ENCODE peak calls at places on chromosomes 4 and X, in seven cellular contexts. One of them, this sample, is unnamed.

GRCh38 chr4:16532240-16532990 is 306.1 kb upstream of the TAPT1 start:
- DNase-seq in endodermal cell: no peak
- DNase-seq in dorsolateral prefrontal cortex: no peak
- DNase-seq in coronary artery: no peak
- DNase-seq in mammary epithelial cell: peak
- DNase-seq in esophagus squamous epithelium: no peak
- DNase-seq in stomach: no peak
- DNase-seq in this sample: no peak

GRCh38 chrX:2492536-2493218 is 8.1 kb downstream of the DHRSX start:
- DNase-seq in dorsolateral prefrontal cortex: no peak
- DNase-seq in coronary artery: no peak
- DNase-seq in mammary epithelial cell: no peak
- DNase-seq in endodermal cell: peak
- DNase-seq in esophagus squamous epithelium: no peak
- DNase-seq in stomach: no peak
- DNase-seq in this sample: peak

GRCh38 chrX:16560173-16560572 is 89.8 kb upstream of the S100G start:
- DNase-seq in endodermal cell: no peak
- DNase-seq in dorsolateral prefrontal cortex: no peak
- DNase-seq in esophagus squamous epithelium: no peak
- DNase-seq in coronary artery: no peak
- DNase-seq in stomach: no peak
- DNase-seq in mammary epithelial cell: no peak
- DNase-seq in this sample: no peak

GRCh38 chr4:24965627-24966026 is 52.8 kb upstream of the CCDC149 start:
- DNase-seq in coronary artery: no peak
- DNase-seq in dorsolateral prefrontal cortex: no peak
- DNase-seq in esophagus squamous epithelium: no peak
- DNase-seq in mammary epithelial cell: no peak
- DNase-seq in stomach: no peak
- DNase-seq in endodermal cell: peak
- DNase-seq in this sample: peak

GRCh38 chr4:140740906-140741670 is 15.1 kb downstream of the TBC1D9 start:
- DNase-seq in endodermal cell: no peak
- DNase-seq in dorsolateral prefrontal cortex: no peak
- DNase-seq in esophagus squamous epithelium: no peak
- DNase-seq in coronary artery: no peak
- DNase-seq in mammary epithelial cell: no peak
- DNase-seq in stomach: no peak
- DNase-seq in this sample: no peak

GRCh38 chr4:27916432-27917184 is 1056.0 kb downstream of the STIM2 start:
- DNase-seq in coronary artery: no peak
- DNase-seq in mammary epithelial cell: no peak
- DNase-seq in stomach: no peak
- DNase-seq in esophagus squamous epithelium: no peak
- DNase-seq in dorsolateral prefrontal cortex: no peak
- DNase-seq in endodermal cell: no peak
- DNase-seq in this sample: no peak

GRCh38 chr4:112118742-112119357 is 26.4 kb upstream of the FAM241A start:
- DNase-seq in endodermal cell: no peak
- DNase-seq in dorsolateral prefrontal cortex: no peak
- DNase-seq in esophagus squamous epithelium: no peak
- DNase-seq in stomach: no peak
- DNase-seq in coronary artery: no peak
- DNase-seq in mammary epithelial cell: no peak
- DNase-seq in this sample: no peak

GRCh38 chr4:110119347-110119746 is 79.1 kb downstream of the ELOVL6 start:
- DNase-seq in esophagus squamous epithelium: no peak
- DNase-seq in mammary epithelial cell: peak
- DNase-seq in stomach: peak
- DNase-seq in endodermal cell: no peak
- DNase-seq in coronary artery: no peak
- DNase-seq in dorsolateral prefrontal cortex: no peak
- DNase-seq in this sample: no peak

GRCh38 chrX:18758166-18758932 is 50.9 kb downstream of the PPEF1 start:
- DNase-seq in mammary epithelial cell: no peak
- DNase-seq in dorsolateral prefrontal cortex: no peak
- DNase-seq in esophagus squamous epithelium: no peak
- DNase-seq in coronary artery: no peak
- DNase-seq in endodermal cell: peak
- DNase-seq in stomach: no peak
- DNase-seq in this sample: no peak

GRCh38 chr4:187017156-187017555 is 293.5 kb upstream of the FAT1 start:
- DNase-seq in esophagus squamous epithelium: no peak
- DNase-seq in stomach: no peak
- DNase-seq in endodermal cell: no peak
- DNase-seq in coronary artery: no peak
- DNase-seq in mammary epithelial cell: no peak
- DNase-seq in dorsolateral prefrontal cortex: no peak
- DNase-seq in this sample: no peak

GRCh38 chr4:39353478-39354177 is 12.5 kb downstream of the RFC1 start:
- DNase-seq in esophagus squamous epithelium: no peak
- DNase-seq in dorsolateral prefrontal cortex: no peak
- DNase-seq in endodermal cell: no peak
- DNase-seq in coronary artery: no peak
- DNase-seq in mammary epithelial cell: peak
- DNase-seq in stomach: no peak
- DNase-seq in this sample: no peak

GRCh38 chrX:132426695-132427281 is 62.0 kb downstream of the MBNL3 start:
- DNase-seq in stomach: no peak
- DNase-seq in endodermal cell: no peak
- DNase-seq in esophagus squamous epithelium: no peak
- DNase-seq in coronary artery: no peak
- DNase-seq in mammary epithelial cell: peak
- DNase-seq in dorsolateral prefrontal cortex: no peak
- DNase-seq in this sample: no peak

GRCh38 chrX:119606508-119607389 is 525 bp upstream of the NKRF start:
- DNase-seq in esophagus squamous epithelium: no peak
- DNase-seq in coronary artery: no peak
- DNase-seq in endodermal cell: no peak
- DNase-seq in stomach: no peak
- DNase-seq in dorsolateral prefrontal cortex: no peak
- DNase-seq in mammary epithelial cell: no peak
- DNase-seq in this sample: no peak

GRCh38 chrX:37677765-37678164 is 7.8 kb upstream of the XK start:
- DNase-seq in esophagus squamous epithelium: no peak
- DNase-seq in endodermal cell: no peak
- DNase-seq in stomach: no peak
- DNase-seq in dorsolateral prefrontal cortex: no peak
- DNase-seq in coronary artery: no peak
- DNase-seq in mammary epithelial cell: no peak
- DNase-seq in this sample: no peak

GRCh38 chrX:86379209-86379608 is 231.0 kb downstream of the DACH2 start:
- DNase-seq in mammary epithelial cell: no peak
- DNase-seq in coronary artery: no peak
- DNase-seq in endodermal cell: no peak
- DNase-seq in dorsolateral prefrontal cortex: no peak
- DNase-seq in esophagus squamous epithelium: no peak
- DNase-seq in stomach: no peak
- DNase-seq in this sample: no peak

GRCh38 chr4:59945277-59945676 is 1254.8 kb upstream of the ADGRL3 start:
- DNase-seq in dorsolateral prefrontal cortex: no peak
- DNase-seq in endodermal cell: no peak
- DNase-seq in mammary epithelial cell: no peak
- DNase-seq in esophagus squamous epithelium: no peak
- DNase-seq in coronary artery: no peak
- DNase-seq in stomach: no peak
- DNase-seq in this sample: no peak

GRCh38 chrX:141468940-141469339 is 115.6 kb downstream of the SPANXA1 start:
- DNase-seq in coronary artery: no peak
- DNase-seq in endodermal cell: no peak
- DNase-seq in dorsolateral prefrontal cortex: no peak
- DNase-seq in esophagus squamous epithelium: no peak
- DNase-seq in stomach: no peak
- DNase-seq in mammary epithelial cell: peak
- DNase-seq in this sample: no peak

GRCh38 chr4:3805026-3805425 is 38.8 kb downstream of the ADRA2C start:
- DNase-seq in mammary epithelial cell: no peak
- DNase-seq in stomach: no peak
- DNase-seq in endodermal cell: peak
- DNase-seq in coronary artery: no peak
- DNase-seq in dorsolateral prefrontal cortex: no peak
- DNase-seq in esophagus squamous epithelium: no peak
- DNase-seq in this sample: no peak

GRCh38 chr4:54842226-54843055 is 184.7 kb downstream of the KIT start:
- DNase-seq in dorsolateral prefrontal cortex: no peak
- DNase-seq in coronary artery: no peak
- DNase-seq in endodermal cell: no peak
- DNase-seq in esophagus squamous epithelium: no peak
- DNase-seq in stomach: no peak
- DNase-seq in mammary epithelial cell: no peak
- DNase-seq in this sample: no peak

GRCh38 chr4:54840992-54841768 is 183.4 kb downstream of the KIT start:
- DNase-seq in mammary epithelial cell: no peak
- DNase-seq in stomach: peak
- DNase-seq in coronary artery: no peak
- DNase-seq in esophagus squamous epithelium: no peak
- DNase-seq in endodermal cell: no peak
- DNase-seq in dorsolateral prefrontal cortex: peak
- DNase-seq in this sample: no peak

GRCh38 chr4:54843106-54843505 is 185.3 kb downstream of the KIT start:
- DNase-seq in dorsolateral prefrontal cortex: no peak
- DNase-seq in mammary epithelial cell: no peak
- DNase-seq in coronary artery: no peak
- DNase-seq in esophagus squamous epithelium: no peak
- DNase-seq in stomach: no peak
- DNase-seq in endodermal cell: no peak
- DNase-seq in this sample: no peak

GRCh38 chr4:54844911-54845310 is 187.2 kb downstream of the KIT start:
- DNase-seq in esophagus squamous epithelium: no peak
- DNase-seq in coronary artery: no peak
- DNase-seq in dorsolateral prefrontal cortex: no peak
- DNase-seq in stomach: no peak
- DNase-seq in mammary epithelial cell: no peak
- DNase-seq in endodermal cell: no peak
- DNase-seq in this sample: no peak

GRCh38 chr4:54843946-54844345 is 186.2 kb downstream of the KIT start:
- DNase-seq in mammary epithelial cell: no peak
- DNase-seq in endodermal cell: no peak
- DNase-seq in stomach: no peak
- DNase-seq in coronary artery: no peak
- DNase-seq in dorsolateral prefrontal cortex: no peak
- DNase-seq in esophagus squamous epithelium: no peak
- DNase-seq in this sample: no peak
- TF ChIP-seq CTCF in mammary epithelial cell: no peak
- TF ChIP-seq CTCF in endodermal cell: no peak
- TF ChIP-seq CTCF in stomach: no peak
- TF ChIP-seq CTCF in coronary artery: no peak
- TF ChIP-seq CTCF in dorsolateral prefrontal cortex: no peak
- TF ChIP-seq CTCF in esophagus squamous epithelium: no peak
- TF ChIP-seq CTCF in this sample: no peak

DNA sequence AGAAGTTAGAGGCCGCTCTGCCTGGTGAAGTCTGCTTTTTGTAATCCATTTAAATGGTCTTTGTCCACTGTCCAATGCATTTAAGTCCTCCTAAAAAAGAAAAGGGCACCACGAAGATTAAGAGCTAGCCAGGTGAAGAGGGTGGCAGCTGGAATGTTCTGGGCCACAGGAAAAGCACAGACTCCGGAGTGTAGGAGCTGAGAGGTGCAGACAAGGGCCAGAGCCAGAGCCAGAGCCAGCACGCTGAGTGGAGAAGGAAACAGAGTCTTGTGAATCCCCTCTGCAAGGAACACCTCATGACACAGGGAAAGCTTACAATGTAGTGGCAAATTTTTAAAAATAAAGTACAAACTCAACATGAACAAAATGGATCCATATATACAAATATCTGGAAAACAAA is 83.6 kb downstream of the TSPAN5 start:
- DNase-seq in stomach: no peak
- DNase-seq in coronary artery: no peak
- DNase-seq in endodermal cell: no peak
- DNase-seq in mammary epithelial cell: no peak
- DNase-seq in esophagus squamous epithelium: no peak
- DNase-seq in dorsolateral prefrontal cortex: no peak
- DNase-seq in this sample: peak
- H3K27ac ChIP-seq in stomach: no peak
- H3K27ac ChIP-seq in coronary artery: no peak
- H3K27ac ChIP-seq in endodermal cell: no peak
- H3K27ac ChIP-seq in mammary epithelial cell: no peak
- H3K27ac ChIP-seq in esophagus squamous epithelium: no peak
- H3K27ac ChIP-seq in dorsolateral prefrontal cortex: peak
- H3K27ac ChIP-seq in this sample: peak

GRCh38 chrX:45513042-45513441 is 312.4 kb upstream of the DIPK2B start:
- DNase-seq in coronary artery: no peak
- DNase-seq in endodermal cell: no peak
- DNase-seq in dorsolateral prefrontal cortex: no peak
- DNase-seq in stomach: no peak
- DNase-seq in esophagus squamous epithelium: no peak
- DNase-seq in mammary epithelial cell: no peak
- DNase-seq in this sample: no peak

GRCh38 chrX:45517090-45517973 is 316.7 kb upstream of the DIPK2B start:
- DNase-seq in mammary epithelial cell: peak
- DNase-seq in dorsolateral prefrontal cortex: no peak
- DNase-seq in endodermal cell: no peak
- DNase-seq in stomach: no peak
- DNase-seq in coronary artery: no peak
- DNase-seq in esophagus squamous epithelium: no peak
- DNase-seq in this sample: no peak

GRCh38 chrX:45518552-45518951 is 317.9 kb upstream of the DIPK2B start:
- DNase-seq in coronary artery: no peak
- DNase-seq in mammary epithelial cell: no peak
- DNase-seq in endodermal cell: no peak
- DNase-seq in stomach: no peak
- DNase-seq in dorsolateral prefrontal cortex: no peak
- DNase-seq in esophagus squamous epithelium: no peak
- DNase-seq in this sample: no peak

GRCh38 chrX:45515262-45516215 is 314.9 kb upstream of the DIPK2B start:
- DNase-seq in endodermal cell: peak
- DNase-seq in stomach: peak
- DNase-seq in dorsolateral prefrontal cortex: peak
- DNase-seq in mammary epithelial cell: peak
- DNase-seq in coronary artery: peak
- DNase-seq in esophagus squamous epithelium: no peak
- DNase-seq in this sample: peak
- TF ChIP-seq CTCF in endodermal cell: peak
- TF ChIP-seq CTCF in stomach: peak
- TF ChIP-seq CTCF in dorsolateral prefrontal cortex: peak
- TF ChIP-seq CTCF in mammary epithelial cell: peak
- TF ChIP-seq CTCF in coronary artery: no peak
- TF ChIP-seq CTCF in esophagus squamous epithelium: peak
- TF ChIP-seq CTCF in this sample: peak

DNA sequence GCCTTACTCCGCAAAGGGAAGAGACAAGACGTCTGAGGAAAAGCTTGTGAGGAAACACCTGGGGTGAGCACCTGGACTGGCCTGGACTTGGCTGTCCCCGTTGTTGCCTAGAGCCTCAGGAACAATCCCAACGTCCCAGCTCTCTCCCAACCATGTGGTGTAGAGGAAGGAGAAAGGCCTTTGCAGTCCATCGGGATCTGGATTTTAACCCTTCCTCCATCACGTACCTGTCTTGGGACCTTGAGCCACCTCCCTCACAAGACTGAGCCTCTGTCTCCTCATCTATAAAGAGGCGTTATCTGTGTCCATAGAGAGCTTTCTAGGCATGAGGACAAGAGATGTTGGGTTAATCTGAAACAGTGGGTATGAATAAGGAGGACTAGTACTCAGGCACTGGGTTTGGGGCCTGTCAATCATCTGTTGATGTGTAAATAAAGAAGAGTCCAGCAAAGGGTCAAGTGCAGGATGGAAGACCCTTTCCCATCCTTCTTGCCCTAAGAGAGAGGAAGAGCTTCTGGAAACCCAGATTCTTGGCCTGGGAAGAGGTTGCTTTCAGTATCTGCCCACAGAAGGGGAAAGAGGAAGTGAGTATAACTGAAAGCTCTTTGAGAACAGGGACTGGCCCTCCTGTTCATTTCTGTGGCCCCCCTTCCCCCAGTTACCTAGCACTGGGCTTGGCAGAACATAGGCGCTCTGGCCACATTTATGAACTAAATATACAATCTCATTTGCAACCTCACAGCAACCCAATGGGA is 137.1 kb downstream of the PJA1 start:
- DNase-seq in stomach: no peak
- DNase-seq in endodermal cell: peak
- DNase-seq in mammary epithelial cell: no peak
- DNase-seq in dorsolateral prefrontal cortex: no peak
- DNase-seq in esophagus squamous epithelium: no peak
- DNase-seq in coronary artery: no peak
- DNase-seq in this sample: no peak
- H3K27ac ChIP-seq in stomach: peak
- H3K27ac ChIP-seq in endodermal cell: no peak
- H3K27ac ChIP-seq in mammary epithelial cell: peak
- H3K27ac ChIP-seq in dorsolateral prefrontal cortex: no peak
- H3K27ac ChIP-seq in esophagus squamous epithelium: peak
- H3K27ac ChIP-seq in coronary artery: no peak
- H3K27ac ChIP-seq in this sample: no peak

This sample was measured in WERI-Rb-1.